ENCODE peak calls at places on chromosomes 11 and 22, in six cellular contexts. Y is psoas muscle; H is CD8-positive, alpha-beta T cell; M is pancreas; L is IMR-90; G is PC-3. N is an unnamed sample.
A peak's percentile ranks its signal among the peaks of the same experiment; 100 is the strongest.

GRCh38 chr22:45585437-45585755 is 82.7 kb downstream of the FBLN1 start:
- DNase-seq in L (peak; percentile 65), H (no peak), M (no peak), G (no peak), Y (peak; percentile 36), N (no peak)

GRCh38 chr11:79663012-79663411 is 222.2 kb upstream of the TENM4 start:
- DNase-seq in G (no peak), Y (no peak), M (no peak), H (no peak), L (no peak), N (no peak)

GRCh38 chr11:78299000-78299712 is 110.4 kb downstream of the USP35 start:
- DNase-seq in M (no peak), Y (no peak), H (no peak), L (no peak), G (no peak), N (no peak)

GRCh38 chr11:130527648-130528300 is 79.3 kb downstream of the ADAMTS15 start:
- DNase-seq in Y (no peak), L (peak; percentile 60), H (no peak), M (no peak), G (peak; percentile 61), N (peak; percentile 43)

GRCh38 chr11:70133771-70134170 is 55.7 kb downstream of the ANO1 start:
- DNase-seq in H (no peak), G (no peak), L (no peak), M (peak; percentile 33), Y (no peak), N (no peak)

GRCh38 chr11:92222701-92223100 is 1.9 kb upstream of the FAT3 start:
- DNase-seq in G (no peak), Y (no peak), M (peak; percentile 22), L (no peak), H (no peak), N (peak; percentile 60)

GRCh38 chr11:69409812-69410645 is 71.4 kb upstream of the LINC01488 start:
- DNase-seq in Y (no peak), G (no peak), H (no peak), M (no peak), L (no peak), N (no peak)

GRCh38 chr11:5504403-5504891 is 5.3 kb downstream of the UBQLN3 start:
- DNase-seq in L (no peak), H (no peak), M (no peak), Y (no peak), G (no peak), N (no peak)

GRCh38 chr22:36828815-36829214 is 12.0 kb upstream of the PVALB start:
- DNase-seq in L (no peak), Y (no peak), G (no peak), H (no peak), M (no peak), N (peak; percentile 68)

GRCh38 chr11:57776101-57776511 is 14.5 kb downstream of the CTNND1 start:
- DNase-seq in L (peak; percentile 63), M (no peak), Y (no peak), H (no peak), G (no peak), N (peak; percentile 76)

GRCh38 chr11:64809781-64810241 is 540 bp downstream of the MEN1 start:
- DNase-seq in Y (no peak), M (peak; percentile 87), G (peak; percentile 59), L (no peak), H (no peak), N (peak; percentile 89)

GRCh38 chr22:27372969-27373670 is 428.4 kb downstream of the MN1 start:
- DNase-seq in M (peak; percentile 94), G (peak; percentile 62), H (no peak), Y (no peak), L (no peak), N (peak; percentile 97)

GRCh38 chr11:79400717-79401330 is 40.0 kb downstream of the TENM4 start:
- DNase-seq in G (peak; percentile 70), Y (no peak), M (no peak), L (peak; percentile 25), H (no peak), N (peak; percentile 89)

GRCh38 chr11:125465254-125465653 is 30.8 kb downstream of the FEZ1 start:
- DNase-seq in G (no peak), Y (no peak), H (no peak), M (no peak), L (no peak), N (no peak)

GRCh38 chr11:131248588-131248987 is 121.8 kb upstream of the NTM start:
- DNase-seq in Y (no peak), H (no peak), L (no peak), M (no peak), G (peak; percentile 7), N (no peak)

GRCh38 chr11:10302294-10302743 is 2.6 kb upstream of the ADM start:
- DNase-seq in H (no peak), Y (no peak), G (peak; percentile 36), L (no peak), M (peak; percentile 62), N (peak; percentile 64)

GRCh38 chr11:68099474-68100405 is 21.4 kb downstream of the CHKA start:
- DNase-seq in M (peak; percentile 92), L (no peak), Y (no peak), H (no peak), G (peak; percentile 20), N (peak; percentile 59)

GRCh38 chr22:41237036-41237706 is 3.6 kb downstream of the CHADL start:
- DNase-seq in L (no peak), G (no peak), Y (no peak), H (no peak), M (no peak), N (no peak)

GRCh38 chr11:124779568-124779967 is 17.5 kb upstream of the ESAM start:
- DNase-seq in G (no peak), H (no peak), L (no peak), M (no peak), Y (no peak), N (no peak)

GRCh38 chr11:34051349-34052035 is at the start of gene CAPRIN1:
- DNase-seq in G (peak; percentile 90), M (peak; percentile 95), H (peak; percentile 71), L (peak; percentile 83), Y (peak; percentile 94), N (peak; percentile 95)

GRCh38 chr11:112241486-112241885 is 15.3 kb downstream of the PTS start:
- DNase-seq in M (no peak), Y (no peak), G (peak; percentile 58), L (peak; percentile 85), H (no peak), N (no peak)

GRCh38 chr11:128399186-128399585 is 188.2 kb downstream of the ETS1 start:
- DNase-seq in M (no peak), H (no peak), Y (no peak), L (peak; percentile 87), G (peak; percentile 66), N (no peak)

GRCh38 chr11:116366980-116367640 is 405.7 kb downstream of the BUD13 start:
- DNase-seq in M (no peak), Y (no peak), H (no peak), L (no peak), G (no peak), N (peak; percentile 81)

GRCh38 chr11:109729761-109730160 is 307.8 kb downstream of the C11orf87 start:
- DNase-seq in H (no peak), L (no peak), M (no peak), Y (no peak), G (no peak), N (peak; percentile 62)

DNA sequence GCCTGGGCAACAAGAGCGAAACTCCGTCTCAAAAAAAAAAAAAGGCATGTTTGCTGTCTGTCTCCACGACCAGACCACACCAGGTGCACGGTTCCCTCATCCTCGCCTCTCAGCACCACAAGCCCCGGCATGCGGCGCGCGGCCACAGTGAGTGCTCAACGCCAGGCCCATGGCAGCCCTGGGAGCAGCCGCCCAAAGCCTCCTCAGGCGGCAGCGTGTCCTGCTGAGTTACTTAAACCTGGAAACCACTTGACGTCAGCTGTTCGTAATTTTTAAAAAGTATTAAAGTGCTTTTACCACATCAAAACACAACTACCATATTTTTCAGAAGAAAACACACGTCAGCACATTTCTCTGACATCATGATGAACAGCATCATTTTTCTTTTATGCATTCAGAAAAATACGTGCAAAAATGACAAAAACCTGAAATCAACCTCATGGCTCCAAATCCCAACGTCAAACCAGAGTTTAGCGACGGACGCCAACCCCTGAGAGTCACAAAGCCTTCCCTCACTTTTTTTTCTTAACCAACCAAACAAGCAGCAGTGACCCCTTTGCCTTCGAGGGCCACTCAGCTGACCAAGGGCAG is 2.1 kb downstream of the DEAF1 start:
- DNase-seq in G (no peak), H (peak; percentile 28), Y (no peak), L (no peak), M (peak; percentile 83), N (no peak)
- H3K27ac ChIP-seq in G (no peak overlapping the region), H (peak overlapping the region; percentile 54), Y (peak overlapping the region; percentile 66), L (no peak overlapping the region), M (no peak overlapping the region), N (no peak overlapping the region)

GRCh38 chr22:22752199-22752555 is 107.8 kb downstream of the GGTLC2 start:
- DNase-seq in H (no peak), Y (no peak), M (no peak), L (no peak), G (no peak), N (no peak)
- TF ChIP-seq CTCF in H (no peak), Y (no peak), M (no peak), L (no peak), G (no peak), N (no peak)

GRCh38 chr11:76803023-76803422 is 19.9 kb downstream of the TSKU start:
- DNase-seq in H (no peak), M (no peak), G (no peak), Y (no peak), L (peak; percentile 83), N (no peak)
- H3K4me1 ChIP-seq in H (peaks cover 29% of the 10 kb centered on the region), M (peaks cover 6% of the 10 kb centered on the region), G (peaks cover 9% of the 10 kb centered on the region), Y (no peaks in the 10 kb centered on the region), L (peaks cover 43% of the 10 kb centered on the region), N (peaks cover 19% of the 10 kb centered on the region)

GRCh38 chr11:74642912-74643311 is 50.5 kb downstream of the POLD3 start:
- DNase-seq in G (no peak), H (no peak), Y (no peak), L (no peak), M (no peak), N (no peak)
- H3K27ac ChIP-seq in G (no peak overlapping the region), H (no peak overlapping the region), Y (no peak overlapping the region), L (no peak overlapping the region), M (no peak overlapping the region), N (no peak overlapping the region)

N was measured in endodermal cell.